ENCODE peak calls at places on chromosomes 4 and X, in six cellular contexts. K, G, U, Q, P and I are unnamed samples.

GRCh38 chr4:99723555-99724450 is 66.2 kb upstream of the C4orf54 start:
- DNase-seq in P (no peak), U (peak; percentile 78), G (no peak), Q (no peak), K (no peak), I (no peak)

GRCh38 chr4:108335081-108335480 is 166.3 kb upstream of the LEF1 start:
- DNase-seq in U (no peak), G (no peak), K (no peak), P (no peak), Q (no peak), I (no peak)

GRCh38 chr4:34181891-34182290 is 2062.4 kb downstream of the ARAP2 start:
- DNase-seq in G (no peak), P (no peak), Q (no peak), K (no peak), U (no peak), I (no peak)

GRCh38 chrX:54178100-54178940 is 4.7 kb downstream of the FAM120C start:
- DNase-seq in Q (no peak), U (no peak), K (no peak), G (no peak), P (no peak), I (no peak)

GRCh38 chr4:163194593-163194992 is 27.9 kb upstream of the NAF1 start:
- DNase-seq in P (no peak), U (no peak), K (no peak), G (no peak), Q (no peak), I (no peak)

GRCh38 chrX:11724122-11725017 is 33.7 kb upstream of the MSL3 start:
- DNase-seq in U (peak; percentile 11), G (peak; percentile 28), K (peak; percentile 25), P (peak; percentile 21), Q (no peak), I (no peak)

GRCh38 chr4:128775916-128776315 is 33.6 kb upstream of the JADE1 start:
- DNase-seq in G (no peak), Q (no peak), K (no peak), U (no peak), P (no peak), I (peak; percentile 42)

GRCh38 chr4:124803641-124804040 is 91.1 kb upstream of the ANKRD50 start:
- DNase-seq in G (no peak), K (no peak), U (no peak), Q (no peak), P (no peak), I (no peak)

GRCh38 chr4:41538887-41539498 is 1.0 kb downstream of the LIMCH1 start:
- DNase-seq in Q (no peak), P (no peak), K (no peak), G (no peak), U (no peak), I (no peak)

GRCh38 chr4:13816472-13816871 is 188.9 kb upstream of the BOD1L1 start:
- DNase-seq in Q (no peak), P (no peak), G (no peak), K (no peak), U (no peak), I (no peak)

GRCh38 chrX:74246524-74246923 is 57.5 kb upstream of the ZCCHC13 start:
- DNase-seq in U (no peak), P (no peak), K (no peak), Q (no peak), G (no peak), I (no peak)

GRCh38 chr4:24105183-24106039 is 215.6 kb upstream of the PPARGC1A start:
- DNase-seq in U (no peak), G (no peak), Q (no peak), K (no peak), P (no peak), I (no peak)

GRCh38 chr4:42720514-42720913 is 63.6 kb upstream of the ATP8A1 start:
- DNase-seq in U (no peak), P (no peak), Q (no peak), K (no peak), G (no peak), I (no peak)

GRCh38 chr4:106775636-106776035 is 260.5 kb downstream of the DKK2 start:
- DNase-seq in U (peak; percentile 21), Q (no peak), G (no peak), K (no peak), P (no peak), I (no peak)

GRCh38 chrX:34371740-34372139 is 239.6 kb upstream of the FAM47A start:
- DNase-seq in U (no peak), Q (no peak), G (no peak), K (no peak), P (no peak), I (no peak)

GRCh38 chr4:24640433-24640832 is 56.1 kb upstream of the DHX15 start:
- DNase-seq in P (no peak), Q (no peak), G (no peak), U (no peak), K (no peak), I (no peak)

GRCh38 chr4:35534946-35535345 is 709.4 kb downstream of the ARAP2 start:
- DNase-seq in P (no peak), G (no peak), K (no peak), Q (no peak), U (no peak), I (no peak)

GRCh38 chr4:161188578-161188977 is 975.2 kb downstream of the FSTL5 start:
- DNase-seq in U (no peak), G (no peak), Q (no peak), K (no peak), P (peak; percentile 5), I (no peak)

GRCh38 chr4:82372502-82372873 is 1.3 kb downstream of the HNRNPD start:
- DNase-seq in P (peak; percentile 62), Q (peak; percentile 53), K (peak; percentile 47), U (peak; percentile 55), G (peak; percentile 34), I (no peak)

GRCh38 chrX:1164322-1165288 is 47.8 kb downstream of the CRLF2 start:
- DNase-seq in P (peak; percentile 44), G (peak; percentile 48), K (no peak), U (peak; percentile 48), Q (no peak), I (no peak)

GRCh38 chr4:69689530-69690111 is 36.6 kb upstream of the UGT2A1 start:
- DNase-seq in G (peak; percentile 16), K (peak; percentile 32), P (peak; percentile 39), U (no peak), Q (no peak), I (no peak)

GRCh38 chrX:143754183-143754582 is 33.6 kb upstream of the SPANXN2 start:
- DNase-seq in P (no peak), U (no peak), Q (no peak), K (no peak), G (no peak), I (no peak)

GRCh38 chrX:109390556-109390955 is 91.3 kb downstream of the GUCY2F start:
- DNase-seq in P (no peak), K (no peak), Q (no peak), G (no peak), U (no peak), I (no peak)

GRCh38 chr4:47597696-47598095 is 112.6 kb downstream of the ATP10D start:
- DNase-seq in U (no peak), P (no peak), G (no peak), Q (no peak), K (no peak), I (no peak)

GRCh38 chr4:184101711-184102110 is 116.0 kb downstream of the ENPP6 start:
- DNase-seq in K (no peak), P (no peak), Q (no peak), G (no peak), U (no peak), I (no peak)

GRCh38 chr4:184104419-184105101 is 113.1 kb downstream of the ENPP6 start:
- DNase-seq in U (no peak), Q (no peak), P (no peak), G (no peak), K (no peak), I (no peak)

GRCh38 chr4:184102488-184102887 is 115.2 kb downstream of the ENPP6 start:
- DNase-seq in G (no peak), Q (no peak), U (no peak), P (no peak), K (no peak), I (no peak)

GRCh38 chr4:184103755-184104367 is 113.8 kb downstream of the ENPP6 start:
- DNase-seq in P (no peak), K (no peak), G (no peak), U (no peak), Q (no peak), I (no peak)

GRCh38 chr4:184102927-184103326 is 114.7 kb downstream of the ENPP6 start:
- DNase-seq in P (no peak), Q (no peak), G (no peak), U (no peak), K (no peak), I (no peak)
- TF ChIP-seq CTCF in P (no peak), Q (no peak), G (no peak), U (no peak), K (no peak), I (no peak)

DNA sequence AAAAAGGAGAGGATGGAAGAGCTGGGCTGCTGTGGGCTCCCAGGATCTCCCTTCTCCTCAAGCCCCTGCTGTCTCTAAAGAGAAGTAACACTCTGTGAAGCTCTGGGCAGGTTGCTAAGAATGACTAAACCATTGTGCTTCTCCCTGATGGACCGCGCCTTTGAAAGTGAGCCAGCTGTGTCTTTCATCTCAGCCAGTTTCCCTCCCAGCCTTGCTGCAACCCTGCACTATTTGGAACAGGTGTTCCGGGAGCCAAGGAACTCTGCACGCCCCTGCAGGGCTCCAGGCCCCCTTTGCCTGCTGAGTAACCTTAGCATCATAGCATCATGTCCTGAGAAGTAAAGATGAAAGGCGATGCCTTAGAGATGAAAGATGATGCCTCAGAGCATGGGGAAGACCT is 39.7 kb downstream of the SMIM20 start:
- DNase-seq in G (no peak), K (peak; percentile 17), P (no peak), U (no peak), Q (no peak), I (no peak)
- TF ChIP-seq CTCF in G (no peak), K (no peak), P (no peak), U (no peak), Q (no peak), I (no peak)

GRCh38 chrX:13598877-13599276 is 29.5 kb downstream of the EGFL6 start:
- DNase-seq in Q (no peak), P (peak; percentile 28), G (no peak), K (no peak), U (peak; percentile 5), I (no peak)
- TF ChIP-seq CTCF in Q (no peak), P (no peak), G (no peak), K (no peak), U (peak; percentile 7), I (peak; percentile 25)

DNA sequence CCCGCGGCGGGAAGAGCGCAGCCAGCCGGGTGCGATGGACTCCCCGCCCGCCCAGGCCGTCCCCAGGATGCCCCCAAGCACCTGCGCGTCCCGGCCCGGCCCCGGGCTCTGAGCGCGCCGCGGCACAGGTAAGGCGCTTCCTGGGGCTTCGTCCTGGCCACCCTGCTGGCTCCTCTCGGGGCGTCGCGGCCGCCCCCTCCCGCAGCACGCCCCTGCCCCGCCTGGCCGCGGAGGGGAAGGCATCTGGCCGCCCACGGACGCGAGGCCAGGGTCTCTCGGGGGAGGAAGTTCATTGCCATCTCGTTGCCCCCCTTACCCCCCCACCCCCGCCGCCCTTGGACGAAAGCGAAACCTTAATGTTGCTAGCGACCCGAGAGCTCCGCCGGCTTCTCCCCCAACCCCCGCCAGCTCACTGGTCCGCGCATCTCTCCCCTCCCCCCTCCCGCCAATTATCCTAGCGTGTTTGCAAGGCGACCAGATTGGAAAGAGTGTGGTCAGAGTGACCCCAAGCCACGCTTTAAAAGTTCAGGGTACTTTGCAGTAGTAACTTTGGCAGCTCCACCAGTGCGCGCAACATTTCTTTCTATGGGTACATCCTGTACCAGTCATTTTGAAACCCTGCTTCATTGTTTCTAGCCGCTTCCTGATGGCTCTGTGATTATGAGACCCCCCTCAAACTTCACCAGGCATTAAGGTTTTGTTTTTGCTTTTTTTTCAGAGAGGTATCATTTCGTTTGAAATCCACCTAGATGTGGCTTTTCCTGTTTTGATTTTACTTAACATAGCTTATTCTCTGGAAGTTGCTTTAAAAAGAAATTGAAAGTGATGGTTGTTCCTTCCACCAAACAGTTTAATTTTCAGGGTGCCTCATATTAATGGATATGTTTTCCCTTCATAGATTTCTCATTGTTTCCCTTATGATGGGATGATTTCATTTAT is 606 bp downstream of the TBC1D1 start:
- DNase-seq in G (peak; percentile 80), K (peak; percentile 30), Q (peak; percentile 51), U (no peak), P (peak; percentile 75), I (no peak)
- TF ChIP-seq CTCF in G (no peak), K (no peak), Q (no peak), U (no peak), P (no peak), I (no peak)